ENCODE peak calls at places on chromosomes 1 and 21, in ten cellular contexts. M, V, Y, L, A, I, S, X, Z and P are unnamed samples. For H3K4me1, the result is how much of the 10 kb centered on the place peaks cover.

GRCh38 chr1:53681647-53682368 is 57.2 kb downstream of the GLIS1 start:
- DNase-seq in M (peak), V (peak), Y (peak), L (peak), A (peak), I (peak), S (peak), X (peak), Z (peak), P (peak)

GRCh38 chr21:29196021-29196663 is 65.7 kb downstream of the MAP3K7CL start:
- DNase-seq in M (no peak), V (peak), Y (peak), L (no peak), A (no peak), I (peak), S (no peak), X (peak), Z (no peak), P (no peak)

GRCh38 chr1:111513410-111514020 is 10.1 kb upstream of the ADORA3 start:
- DNase-seq in M (no peak), V (no peak), Y (no peak), L (no peak), A (no peak), I (peak), S (no peak), X (no peak), Z (no peak), P (no peak)

GRCh38 chr21:18411565-18411964 is 8.0 kb upstream of the TMPRSS15 start:
- DNase-seq in M (peak), V (no peak), Y (no peak), L (no peak), A (no peak), I (no peak), S (no peak), X (no peak), Z (no peak), P (no peak)

GRCh38 chr1:147073062-147073432 is 99.2 kb downstream of the PRKAB2 start:
- DNase-seq in M (no peak), V (no peak), Y (no peak), L (peak), A (no peak), I (no peak), S (no peak), X (no peak), Z (no peak), P (no peak)

GRCh38 chr1:227895828-227896685 is 51.7 kb downstream of the WNT9A start:
- DNase-seq in M (no peak), V (peak), Y (no peak), L (peak), A (peak), I (peak), S (peak), X (no peak), Z (peak), P (no peak)

GRCh38 chr1:221074325-221074724 is 195.1 kb downstream of the HLX start:
- DNase-seq in M (no peak), V (peak), Y (no peak), L (no peak), A (no peak), I (peak), S (no peak), X (no peak), Z (no peak), P (no peak)

GRCh38 chr1:9338354-9339250 is 45.9 kb downstream of the SPSB1 start:
- DNase-seq in M (no peak), V (no peak), Y (no peak), L (no peak), A (no peak), I (peak), S (no peak), X (no peak), Z (no peak), P (no peak)

GRCh38 chr1:208942394-208942793 is 641.1 kb upstream of the CAMK1G start:
- DNase-seq in M (no peak), V (no peak), Y (no peak), L (no peak), A (no peak), I (peak), S (no peak), X (no peak), Z (no peak), P (no peak)

GRCh38 chr1:94648225-94649007 is 106.9 kb upstream of the F3 start:
- DNase-seq in M (no peak), V (peak), Y (no peak), L (no peak), A (peak), I (peak), S (peak), X (no peak), Z (no peak), P (no peak)

GRCh38 chr1:21313886-21314796 is 23.9 kb upstream of the ECE1 start:
- DNase-seq in M (no peak), V (no peak), Y (no peak), L (no peak), A (no peak), I (no peak), S (peak), X (no peak), Z (no peak), P (no peak)

GRCh38 chr1:162276493-162276892 is 100.2 kb downstream of the SPATA46 start:
- DNase-seq in M (no peak), V (peak), Y (peak), L (no peak), A (no peak), I (peak), S (no peak), X (no peak), Z (no peak), P (no peak)

GRCh38 chr1:26959722-26960624 is at the start of gene KDF1:
- DNase-seq in M (no peak), V (no peak), Y (no peak), L (peak), A (peak), I (no peak), S (no peak), X (peak), Z (no peak), P (peak)

GRCh38 chr1:40078512-40079333 is 18.3 kb downstream of the PPT1 start:
- DNase-seq in M (peak), V (peak), Y (peak), L (peak), A (peak), I (peak), S (no peak), X (peak), Z (peak), P (peak)

DNA sequence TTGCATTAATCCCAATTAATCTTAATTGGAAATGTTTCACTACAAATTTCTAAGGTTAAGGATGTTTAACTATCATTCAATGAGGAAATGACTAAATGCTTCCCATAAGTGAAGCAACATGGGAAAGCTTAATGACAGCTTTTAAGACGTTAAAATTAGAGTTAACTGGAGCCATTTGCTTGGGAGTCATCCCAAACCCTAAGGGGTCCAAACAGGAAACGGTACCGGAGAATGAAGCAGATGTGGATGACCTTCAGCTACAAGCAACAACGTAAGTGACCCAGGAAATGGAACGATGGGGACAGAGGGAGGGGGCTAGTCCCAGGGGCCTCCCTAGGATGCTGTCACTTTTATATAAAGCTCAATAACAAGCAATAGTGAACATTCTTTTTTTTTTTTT is 62.2 kb downstream of the CAPZB start:
- DNase-seq in M (no peak), V (no peak), Y (no peak), L (no peak), A (no peak), I (no peak), S (no peak), X (no peak), Z (no peak), P (no peak)
- H3K4me1 ChIP-seq in M (under half), V (half or more), Y (under half), L (under half), A (under half), I (under half), S (under half), X (under half), Z (under half), P (under half)

GRCh38 chr21:34971656-34972055 is 77.4 kb downstream of the RUNX1 start:
- DNase-seq in M (no peak), V (no peak), Y (no peak), L (no peak), A (no peak), I (no peak), S (no peak), X (no peak), Z (no peak), P (no peak)
- H3K4me1 ChIP-seq in M (under half), V (under half), Y (under half), L (under half), A (under half), I (under half), S (under half), X (under half), Z (under half), P (half or more)

GRCh38 chr1:4489486-4489885 is 164.9 kb upstream of the AJAP1 start:
- DNase-seq in M (no peak), V (no peak), Y (no peak), L (no peak), A (no peak), I (no peak), S (no peak), X (no peak), Z (no peak), P (no peak)

GRCh38 chr1:4495809-4496208 is 158.6 kb upstream of the AJAP1 start:
- DNase-seq in M (no peak), V (no peak), Y (no peak), L (no peak), A (no peak), I (no peak), S (no peak), X (no peak), Z (no peak), P (no peak)

GRCh38 chr1:4500441-4500840 is 154.0 kb upstream of the AJAP1 start:
- DNase-seq in M (no peak), V (no peak), Y (no peak), L (no peak), A (no peak), I (no peak), S (no peak), X (no peak), Z (no peak), P (no peak)

DNA sequence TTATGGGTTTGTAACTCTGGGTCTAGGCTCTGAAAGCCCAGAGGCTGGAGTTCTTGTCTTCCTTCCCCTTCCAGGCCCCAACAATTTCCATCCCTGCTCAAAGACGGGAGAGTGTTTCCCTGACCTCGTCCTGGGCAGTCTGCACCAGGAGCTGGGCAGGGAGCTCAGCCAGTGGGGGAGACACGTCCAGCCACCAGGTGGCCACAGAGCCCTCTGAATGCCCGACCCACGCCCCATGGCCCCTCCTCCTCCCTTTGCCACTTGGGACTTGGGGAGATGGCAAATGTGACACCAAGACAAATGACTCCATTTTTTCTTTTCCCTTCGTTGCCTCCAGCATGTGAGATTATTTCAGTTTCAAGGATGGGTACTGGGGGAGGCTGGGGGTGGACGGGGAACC is 159.9 kb upstream of the AJAP1 start:
- DNase-seq in M (no peak), V (no peak), Y (peak), L (peak), A (peak), I (no peak), S (no peak), X (no peak), Z (no peak), P (no peak)
- H3K4me1 ChIP-seq in M (under half), V (under half), Y (under half), L (under half), A (under half), I (under half), S (under half), X (under half), Z (under half), P (under half)

DNA sequence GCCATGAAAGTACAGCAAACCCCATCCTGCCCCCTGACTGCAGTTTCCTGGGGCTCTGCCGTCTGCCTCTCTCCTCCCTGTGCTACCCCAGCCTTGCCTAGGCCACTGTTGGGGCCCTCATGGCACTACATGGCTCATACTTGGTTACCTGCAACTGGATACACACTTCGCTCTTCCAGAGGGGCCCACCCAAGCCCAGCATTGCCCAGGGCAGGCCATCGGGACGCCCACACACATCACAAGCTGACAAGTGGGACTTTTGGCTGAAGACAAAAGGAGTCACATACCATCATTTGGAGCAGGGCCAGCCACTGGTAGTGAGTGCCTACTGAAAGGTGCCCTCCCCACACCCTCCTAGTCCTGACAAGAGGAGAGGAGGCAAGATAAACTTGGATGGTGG is 82.8 kb downstream of the CD247 start:
- DNase-seq in M (no peak), V (no peak), Y (peak), L (no peak), A (no peak), I (no peak), S (no peak), X (peak), Z (no peak), P (no peak)
- H3K4me1 ChIP-seq in M (under half), V (under half), Y (half or more), L (under half), A (under half), I (under half), S (under half), X (under half), Z (under half), P (half or more)

DNA sequence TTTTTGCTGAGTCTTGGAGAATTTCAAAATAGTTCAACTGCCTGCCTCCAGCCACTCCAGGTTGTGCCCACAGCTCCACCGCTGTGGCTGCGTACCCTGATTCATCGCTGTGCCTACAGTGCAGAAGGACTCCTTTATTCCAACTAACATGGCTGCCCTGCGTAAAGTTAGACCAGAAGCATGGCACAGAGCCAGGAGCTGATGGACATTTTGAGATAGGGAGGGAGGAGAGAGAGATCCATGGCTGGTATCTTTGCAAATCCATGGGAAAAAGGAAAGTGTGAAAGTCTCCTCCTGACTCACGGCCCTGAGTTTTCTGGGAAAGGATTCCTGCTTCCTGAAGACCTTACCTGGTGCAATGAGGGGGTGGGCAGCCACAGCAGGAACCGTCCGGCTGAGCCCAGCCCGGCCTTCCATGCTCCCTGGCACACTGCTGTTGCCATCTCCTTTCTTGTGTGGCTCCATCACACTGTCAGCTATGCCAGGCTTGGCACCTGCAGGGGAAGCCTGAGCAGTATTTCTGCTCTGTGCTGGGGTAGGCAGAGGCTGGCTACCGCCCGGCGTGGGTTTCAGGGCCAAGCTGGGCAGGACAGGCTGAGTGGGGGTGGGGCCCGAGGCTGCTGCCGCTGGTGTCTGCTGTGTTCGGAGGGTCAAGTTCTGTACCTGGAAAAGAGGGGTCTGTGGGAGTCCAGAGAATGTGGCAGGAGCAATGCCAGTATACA is 46.0 kb upstream of the A3GALT2 start:
- DNase-seq in M (no peak), V (no peak), Y (no peak), L (no peak), A (no peak), I (no peak), S (no peak), X (no peak), Z (peak), P (no peak)
- H3K4me1 ChIP-seq in M (under half), V (under half), Y (under half), L (under half), A (under half), I (under half), S (under half), X (under half), Z (under half), P (under half)

DNA sequence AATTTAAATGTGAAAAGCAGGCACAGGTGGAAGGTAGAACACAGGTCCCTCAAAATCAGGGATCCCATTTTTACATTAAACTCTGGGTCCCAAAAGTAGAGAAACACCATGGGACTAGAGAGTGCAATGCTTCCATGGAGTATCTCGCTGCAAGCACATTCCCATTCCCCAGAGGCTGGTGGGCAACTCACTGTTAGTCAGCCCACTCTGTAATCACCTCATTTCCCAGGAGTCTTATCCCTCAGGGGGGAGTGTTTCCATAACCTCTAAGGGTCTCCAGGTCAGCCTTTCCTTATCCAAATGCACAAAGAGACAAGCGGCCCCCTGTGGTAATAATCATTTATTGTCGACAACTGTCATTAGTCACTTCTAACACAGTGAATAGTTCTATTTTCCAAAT is 490.1 kb upstream of the LRRC7 start:
- DNase-seq in M (peak), V (no peak), Y (no peak), L (no peak), A (no peak), I (no peak), S (no peak), X (no peak), Z (no peak), P (no peak)
- H3K4me1 ChIP-seq in M (under half), V (under half), Y (under half), L (under half), A (under half), I (under half), S (under half), X (under half), Z (under half), P (under half)

DNA sequence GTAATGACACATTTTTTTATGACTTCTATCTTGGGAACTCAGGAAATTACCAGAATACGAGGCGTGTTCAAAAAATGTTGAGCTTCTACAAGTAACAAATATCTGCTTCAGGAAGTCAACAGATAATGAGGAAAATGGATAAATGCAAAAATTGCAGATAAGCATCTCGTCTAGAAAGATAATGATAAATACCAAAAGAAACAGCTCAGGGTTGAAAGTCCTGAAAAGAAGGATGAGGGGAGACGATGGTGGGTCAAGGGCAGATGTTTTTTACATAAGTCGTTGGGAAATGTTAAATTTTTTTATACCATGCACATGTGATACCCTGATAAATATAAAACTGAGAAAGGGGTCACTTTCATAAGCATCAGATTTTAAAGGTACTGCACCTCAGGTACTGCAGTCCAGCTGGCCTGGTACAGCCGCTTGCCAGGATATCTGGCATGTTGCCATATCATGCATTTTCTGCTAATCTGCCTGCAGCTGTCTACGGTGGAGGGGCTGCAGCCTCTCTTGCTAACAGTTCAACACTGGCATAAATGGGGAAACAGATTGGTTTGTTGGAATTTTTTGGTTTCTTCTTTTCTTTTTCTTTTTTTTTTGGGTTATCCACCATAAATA is 71.6 kb downstream of the MIS18A start:
- DNase-seq in M (no peak), V (no peak), Y (no peak), L (no peak), A (no peak), I (no peak), S (no peak), X (no peak), Z (peak), P (no peak)
- H3K4me1 ChIP-seq in M (under half), V (under half), Y (under half), L (under half), A (under half), I (under half), S (under half), X (under half), Z (under half), P (under half)

GRCh38 chr1:41498391-41498790 is 13.9 kb upstream of the EDN2 start:
- DNase-seq in M (no peak), V (no peak), Y (no peak), L (no peak), A (no peak), I (no peak), S (no peak), X (no peak), Z (no peak), P (no peak)

GRCh38 chr1:41500378-41500777 is 15.9 kb upstream of the EDN2 start:
- DNase-seq in M (no peak), V (no peak), Y (no peak), L (no peak), A (peak), I (no peak), S (no peak), X (peak), Z (no peak), P (no peak)

GRCh38 chr1:41500781-41501518 is 16.5 kb upstream of the EDN2 start:
- DNase-seq in M (no peak), V (no peak), Y (no peak), L (no peak), A (no peak), I (no peak), S (no peak), X (no peak), Z (no peak), P (no peak)

GRCh38 chr1:41498809-41499208 is 14.3 kb upstream of the EDN2 start:
- DNase-seq in M (no peak), V (peak), Y (no peak), L (no peak), A (peak), I (peak), S (no peak), X (peak), Z (no peak), P (no peak)

DNA sequence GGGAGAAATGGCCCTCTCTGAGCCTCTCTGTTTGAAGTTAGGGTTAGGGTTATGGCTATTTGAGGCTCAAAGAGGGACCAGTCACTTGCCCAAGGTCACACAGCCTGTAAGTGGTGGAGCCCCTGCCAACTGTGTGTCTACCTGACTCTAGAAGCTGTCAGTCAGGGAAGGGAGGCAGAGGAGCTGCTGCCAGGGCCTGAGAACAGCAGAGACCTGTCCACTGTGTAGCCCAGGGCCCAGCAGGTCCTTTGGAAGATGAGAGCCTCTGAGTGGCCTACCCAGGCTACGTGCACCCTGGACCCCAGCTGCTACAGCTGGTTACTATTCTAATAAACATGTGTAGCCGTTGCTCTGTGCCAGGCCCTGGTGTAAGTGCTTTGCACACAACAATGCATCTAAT is 15.1 kb upstream of the EDN2 start:
- DNase-seq in M (no peak), V (no peak), Y (no peak), L (no peak), A (no peak), I (no peak), S (no peak), X (no peak), Z (no peak), P (no peak)
- H3K4me1 ChIP-seq in M (under half), V (under half), Y (under half), L (under half), A (under half), I (under half), S (under half), X (under half), Z (under half), P (under half)